ENCODE peak calls at places on chromosomes 16 and 17, in nine cellular contexts. I is K562; E is CD8-positive, alpha-beta T cell; K is tibial artery; N is mammary epithelial cell; B is CD8-positive, alpha-beta memory T cell; G is body of pancreas; O is aorta; V is cardiac muscle cell. H is an unnamed sample. For H3K9me3 and H3K36me3, the result is how much of the 10 kb centered on the place peaks cover.

GRCh38 chr16:85173077-85173980 is 61.1 kb upstream of the CIBAR2 start:
- DNase-seq in I (peak), E (peak), K (no peak), N (peak), B (no peak), G (no peak), O (no peak), V (peak), H (no peak)

GRCh38 chr16:69444873-69445517 is 20.6 kb downstream of the CYB5B start:
- DNase-seq in I (no peak), E (no peak), K (no peak), N (no peak), B (no peak), G (no peak), O (no peak), V (no peak), H (no peak)

GRCh38 chr16:23512168-23512695 is 1.9 kb upstream of the GGA2 start:
- DNase-seq in I (no peak), E (no peak), K (no peak), N (no peak), B (no peak), G (no peak), O (no peak), V (no peak), H (no peak)

GRCh38 chr17:4986403-4986802 is 1.1 kb downstream of the CAMTA2 start:
- DNase-seq in I (no peak), E (no peak), K (no peak), N (peak), B (peak), G (no peak), O (no peak), V (no peak), H (no peak)

GRCh38 chr17:27419156-27419555 is 37.1 kb upstream of the KSR1 start:
- DNase-seq in I (no peak), E (no peak), K (no peak), N (no peak), B (no peak), G (no peak), O (no peak), V (no peak), H (no peak)

GRCh38 chr16:4954714-4955113 is 3.4 kb upstream of the SEC14L5 start:
- DNase-seq in I (no peak), E (no peak), K (no peak), N (no peak), B (no peak), G (no peak), O (no peak), V (no peak), H (no peak)

GRCh38 chr17:77387891-77388290 is 247.1 kb downstream of the SEC14L1 start:
- DNase-seq in I (no peak), E (no peak), K (no peak), N (no peak), B (no peak), G (no peak), O (no peak), V (no peak), H (no peak)

GRCh38 chr17:83149761-83150251 is 70.4 kb downstream of the METRNL start:
- DNase-seq in I (no peak), E (no peak), K (no peak), N (no peak), B (no peak), G (no peak), O (no peak), V (no peak), H (no peak)

GRCh38 chr17:39674702-39675389 is 6.6 kb downstream of the PNMT start:
- DNase-seq in I (peak), E (no peak), K (peak), N (no peak), B (no peak), G (peak), O (peak), V (peak), H (no peak)

GRCh38 chr17:78678220-78678554 is 101.0 kb upstream of the DNAH17 start:
- DNase-seq in I (no peak), E (no peak), K (no peak), N (no peak), B (no peak), G (no peak), O (no peak), V (no peak), H (no peak)

GRCh38 chr17:75785770-75786538 is 1.3 kb downstream of the UNK start:
- DNase-seq in I (no peak), E (no peak), K (no peak), N (peak), B (no peak), G (no peak), O (no peak), V (no peak), H (no peak)

GRCh38 chr16:642189-643049 is 791 bp downstream of the MCRIP2 start:
- DNase-seq in I (peak), E (no peak), K (no peak), N (no peak), B (peak), G (peak), O (peak), V (peak), H (no peak)

GRCh38 chr17:78249836-78250806 is 18.7 kb downstream of the TMEM235 start:
- DNase-seq in I (no peak), E (no peak), K (no peak), N (no peak), B (no peak), G (no peak), O (no peak), V (no peak), H (no peak)

GRCh38 chr17:31880311-31880710 is 21.2 kb downstream of the UTP6 start:
- DNase-seq in I (no peak), E (no peak), K (no peak), N (no peak), B (no peak), G (no peak), O (no peak), V (no peak), H (no peak)

GRCh38 chr17:20223808-20224328 is 214.7 kb downstream of the SPECC1 start:
- DNase-seq in I (no peak), E (no peak), K (no peak), N (peak), B (no peak), G (no peak), O (no peak), V (no peak), H (no peak)

GRCh38 chr16:81711609-81712329 is 67.3 kb upstream of the PLCG2 start:
- DNase-seq in I (peak), E (no peak), K (no peak), N (peak), B (no peak), G (peak), O (no peak), V (no peak), H (no peak)

GRCh38 chr17:59652119-59652518 is 32.4 kb downstream of the CLTC start:
- DNase-seq in I (no peak), E (no peak), K (no peak), N (no peak), B (no peak), G (no peak), O (no peak), V (no peak), H (no peak)

GRCh38 chr16:21628196-21628726 is 24.1 kb downstream of the IGSF6 start:
- DNase-seq in I (no peak), E (no peak), K (no peak), N (no peak), B (no peak), G (no peak), O (no peak), V (no peak), H (no peak)

GRCh38 chr16:21622545-21622944 is 23.2 kb downstream of the METTL9 start:
- DNase-seq in I (no peak), E (no peak), K (no peak), N (no peak), B (no peak), G (no peak), O (no peak), V (no peak), H (no peak)

GRCh38 chr16:21626659-21627277 is 25.6 kb downstream of the IGSF6 start:
- DNase-seq in I (no peak), E (no peak), K (peak), N (peak), B (no peak), G (peak), O (no peak), V (peak), H (no peak)

GRCh38 chr16:21628772-21629171 is 23.6 kb downstream of the IGSF6 start:
- DNase-seq in I (no peak), E (no peak), K (no peak), N (no peak), B (no peak), G (no peak), O (no peak), V (no peak), H (no peak)

DNA sequence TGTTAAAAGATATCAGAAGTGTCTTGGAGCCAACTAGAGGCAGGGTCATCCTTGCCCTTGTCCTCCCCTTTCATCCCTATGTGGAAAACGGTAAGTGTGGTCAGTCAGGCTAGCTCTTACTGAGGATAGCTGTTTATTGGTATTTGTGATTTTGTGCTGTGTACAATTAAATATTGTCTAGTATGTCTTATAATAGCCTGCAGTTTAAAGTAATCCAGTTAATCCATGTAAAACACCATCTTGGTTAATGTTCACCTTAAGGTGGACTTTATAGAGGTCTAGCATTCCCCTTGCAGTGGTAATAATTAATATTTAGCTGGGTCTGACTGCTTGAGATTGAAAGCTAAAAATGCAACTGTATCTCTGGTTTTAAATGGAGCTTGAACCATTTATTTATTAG is 25.6 kb downstream of the METTL9 start:
- DNase-seq in I (no peak), E (no peak), K (no peak), N (no peak), B (no peak), G (no peak), O (no peak), V (no peak), H (no peak)
- H3K27ac ChIP-seq in I (no peak), E (no peak), K (no peak), N (no peak), B (no peak), G (no peak), O (no peak), V (no peak), H (no peak)

GRCh38 chr16:88412766-88413165 is 30.0 kb downstream of the ZNF469 start:
- DNase-seq in I (no peak), E (no peak), K (no peak), N (no peak), B (no peak), G (no peak), O (no peak), V (no peak), H (no peak)
- H3K9me3 ChIP-seq in I (under half), E (under half), K (under half), N (under half), B (under half), G (under half), O (under half), V (under half), H (under half)

GRCh38 chr17:29571486-29571882 is 3.0 kb downstream of the TP53I13 start:
- DNase-seq in I (no peak), E (no peak), K (no peak), N (no peak), B (no peak), G (no peak), O (no peak), V (no peak), H (no peak)

GRCh38 chr17:29573558-29573870 is 5.0 kb downstream of the TP53I13 start:
- DNase-seq in I (no peak), E (no peak), K (no peak), N (no peak), B (no peak), G (no peak), O (peak), V (no peak), H (no peak)

GRCh38 chr17:29570521-29570920 is 2.0 kb downstream of the TP53I13 start:
- DNase-seq in I (no peak), E (no peak), K (no peak), N (no peak), B (no peak), G (peak), O (peak), V (no peak), H (no peak)

GRCh38 chr17:29572691-29573557 is 4.4 kb downstream of the TP53I13 start:
- DNase-seq in I (peak), E (peak), K (no peak), N (no peak), B (peak), G (peak), O (peak), V (peak), H (no peak)

DNA sequence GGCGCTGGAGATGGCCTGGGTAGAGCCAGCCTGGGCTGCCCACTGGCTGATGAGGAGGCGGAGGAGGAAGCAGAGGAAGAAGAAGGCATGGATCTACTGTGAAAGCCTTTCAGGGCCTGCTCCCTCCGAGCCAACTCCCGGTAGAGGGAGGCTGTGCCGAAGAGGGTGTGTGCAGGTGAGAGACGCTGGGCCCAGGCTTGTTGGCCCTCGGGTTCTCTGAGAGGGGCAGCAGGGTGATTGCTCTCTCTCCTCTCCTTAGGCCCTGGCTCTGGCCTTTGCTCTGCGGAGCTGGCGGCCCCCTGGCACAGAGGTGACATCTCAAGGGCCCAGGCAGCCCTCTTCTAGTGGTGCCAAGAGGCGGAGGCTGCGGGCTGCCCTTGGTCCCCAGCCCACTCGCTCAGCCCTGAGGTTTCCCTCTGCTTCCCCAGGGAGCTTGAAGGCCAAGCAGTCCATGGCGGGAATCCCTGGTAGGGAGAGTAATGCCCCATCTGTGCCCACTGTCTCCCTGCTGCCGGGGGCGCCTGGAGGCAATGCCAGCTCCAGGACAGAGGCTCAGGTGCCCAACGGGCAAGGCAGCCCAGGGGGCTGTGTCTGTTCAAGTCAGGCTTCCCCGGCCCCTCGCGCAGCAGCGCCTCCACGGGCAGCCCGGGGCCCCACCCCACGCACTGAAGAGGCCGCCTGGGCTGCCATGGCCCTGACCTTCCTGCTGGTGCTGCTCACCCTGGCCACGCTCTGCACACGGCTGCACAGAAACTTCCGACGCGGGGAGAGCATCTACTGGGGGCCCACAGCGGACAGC is 3.6 kb downstream of the TP53I13 start:
- DNase-seq in I (no peak), E (no peak), K (no peak), N (no peak), B (no peak), G (peak), O (peak), V (no peak), H (no peak)
- H3K36me3 ChIP-seq in I (under half), E (under half), K (under half), N (under half), B (under half), G (under half), O (under half), V (under half), H (under half)

GRCh38 chr16:53056528-53056881 is 1.7 kb downstream of the CHD9 start:
- DNase-seq in I (peak), E (no peak), K (peak), N (no peak), B (no peak), G (no peak), O (no peak), V (no peak), H (no peak)

GRCh38 chr16:53055603-53056527 is 1.1 kb downstream of the CHD9 start:
- DNase-seq in I (peak), E (no peak), K (peak), N (peak), B (no peak), G (peak), O (no peak), V (peak), H (no peak)

GRCh38 chr16:53052519-53053501 is at the start of gene CHD9NB:
- DNase-seq in I (no peak), E (no peak), K (no peak), N (peak), B (no peak), G (peak), O (no peak), V (no peak), H (no peak)

GRCh38 chr16:53054670-53055485 is at the start of gene CHD9:
- DNase-seq in I (peak), E (peak), K (peak), N (peak), B (peak), G (peak), O (peak), V (peak), H (no peak)

DNA sequence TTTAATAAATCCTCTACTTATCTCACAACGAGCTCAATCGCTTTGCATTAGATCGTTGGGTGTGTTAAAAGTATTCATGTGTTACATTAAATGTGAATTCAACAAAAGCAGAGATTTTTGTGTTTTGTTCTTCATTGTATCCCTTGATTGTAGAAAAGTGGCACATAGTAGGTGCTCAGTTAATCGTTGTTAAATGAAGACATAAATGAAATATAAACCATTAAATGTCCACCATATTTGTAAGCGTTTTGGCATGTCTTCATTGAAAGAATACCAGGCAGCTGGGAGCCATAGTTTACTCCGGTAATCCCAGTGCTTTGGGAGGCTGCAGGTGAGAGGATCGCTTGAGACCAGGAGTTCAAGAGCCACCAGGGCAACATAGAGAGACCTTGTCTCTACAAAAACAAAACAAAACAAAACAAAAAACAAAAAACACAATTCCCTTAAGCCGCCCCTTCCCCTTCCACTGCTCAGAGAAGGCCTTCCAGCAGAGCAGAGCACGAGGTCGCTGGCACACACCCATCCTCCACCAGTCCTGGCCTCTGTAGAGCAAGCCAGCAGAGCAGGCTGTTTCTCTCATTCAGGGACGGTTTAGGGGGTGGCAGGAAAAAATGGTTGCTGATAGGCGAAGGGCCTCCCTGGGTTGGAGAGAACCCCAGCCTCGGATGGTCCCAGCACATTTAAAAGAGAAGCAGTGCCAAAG is 673 bp upstream of the CHD9 start:
- DNase-seq in I (peak), E (peak), K (peak), N (no peak), B (no peak), G (peak), O (peak), V (no peak), H (no peak)
- H3K27ac ChIP-seq in I (peak), E (no peak), K (peak), N (peak), B (peak), G (peak), O (peak), V (no peak), H (no peak)

DNA sequence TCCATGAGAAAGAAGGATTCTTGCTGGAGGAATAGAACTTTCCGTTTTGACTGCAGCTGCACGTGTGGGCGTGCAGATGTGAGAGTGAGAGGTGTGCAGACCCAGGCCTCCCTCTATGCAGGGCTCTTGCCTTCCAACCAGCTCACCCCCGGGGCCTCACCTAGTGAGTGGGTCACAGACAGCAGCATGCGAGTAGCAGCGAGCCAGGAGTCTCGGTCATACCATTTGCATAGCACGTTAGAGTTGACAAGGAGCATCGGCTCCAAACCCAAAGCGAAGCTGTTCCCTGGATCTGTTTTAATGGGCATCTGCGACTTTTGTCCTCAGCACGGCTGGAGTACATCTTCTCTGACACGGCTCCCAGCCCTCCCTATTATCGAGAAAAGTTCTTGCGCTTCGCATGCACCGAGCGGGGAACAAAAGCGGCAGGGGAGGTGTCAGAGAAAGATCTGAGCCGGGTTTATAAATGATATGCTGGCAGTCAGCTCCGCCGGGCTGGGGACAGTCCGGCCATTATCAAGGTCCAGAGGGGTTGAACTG is 253.3 kb downstream of the MAF start:
- DNase-seq in I (no peak), E (no peak), K (no peak), N (no peak), B (no peak), G (no peak), O (no peak), V (no peak), H (no peak)
- H3K9me3 ChIP-seq in I (under half), E (under half), K (under half), N (under half), B (under half), G (under half), O (under half), V (under half), H (under half)

DNA sequence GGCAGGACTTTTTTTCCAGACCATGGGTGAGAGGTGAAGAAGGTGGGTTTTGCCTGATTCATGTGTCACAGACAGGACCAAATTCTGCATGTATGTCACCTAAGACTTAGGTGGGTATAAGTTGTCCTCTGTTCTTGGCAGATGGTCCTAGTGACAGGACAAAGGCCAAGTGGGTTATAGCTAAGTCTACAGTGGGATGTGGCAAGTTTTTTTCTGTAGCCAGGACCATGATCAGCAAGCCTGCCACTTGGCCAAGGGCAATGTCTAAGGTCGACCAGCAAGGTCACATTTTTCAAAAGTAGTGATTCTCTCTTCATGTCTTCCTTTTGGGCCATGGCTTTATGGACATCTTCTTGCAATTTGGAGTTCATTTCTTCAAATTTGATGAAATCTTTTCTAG is 20.2 kb downstream of the ZNF267 start:
- DNase-seq in I (no peak), E (no peak), K (no peak), N (no peak), B (no peak), G (no peak), O (no peak), V (no peak), H (no peak)
- H3K36me3 ChIP-seq in I (half or more), E (under half), K (half or more), N (under half), B (under half), G (under half), O (under half), V (under half), H (under half)

H was measured in iPS DF 6.9.